ENCODE peak calls at places on chromosomes 7 and 10, in ten cellular contexts. F is NCI-H1105 treated with DMSO at 0.1 percent for 48 hours; T is stimulated activated CD4-positive, alpha-beta T cell treated with anti-CD3 and anti-CD28 coated beads, Interleukin-4, amount 100 ng/mL, for 48 hours; S is mesenteric fat pad; V is EL; U is brain microvascular endothelial cell; G is choroid plexus epithelial cell; H is fibroblast of villous mesenchyme; K is astrocyte of the spinal cord; N is Ammon's horn. D is an unnamed sample.

GRCh38 chr7:37186753-37187152 is 261.9 kb downstream of the ELMO1 start:
- DNase-seq in K (no peak), H (no peak), S (no peak), G (no peak), N (no peak), U (no peak), T (no peak), V (no peak), F (no peak), D (no peak)

GRCh38 chr7:17144313-17144712 is 154.1 kb upstream of the AHR start:
- DNase-seq in F (no peak), S (no peak), U (peak), K (peak), T (peak), N (no peak), H (peak), G (peak), V (peak), D (no peak)

GRCh38 chr10:11773777-11774441 is 31.7 kb downstream of the ECHDC3 start:
- DNase-seq in N (no peak), G (no peak), H (no peak), U (no peak), S (no peak), V (no peak), F (no peak), K (no peak), T (no peak), D (no peak)

GRCh38 chr7:28674359-28674782 is 262.1 kb downstream of the CREB5 start:
- DNase-seq in U (no peak), F (no peak), T (no peak), N (no peak), G (peak), S (no peak), V (peak), H (no peak), K (no peak), D (no peak)

GRCh38 chr10:121351533-121351932 is 246.7 kb downstream of the FGFR2 start:
- DNase-seq in T (no peak), U (no peak), N (no peak), H (no peak), K (no peak), V (no peak), F (no peak), S (no peak), G (no peak), D (no peak)

GRCh38 chr7:50492770-50493519 is 42.8 kb upstream of the FIGNL1 start:
- DNase-seq in S (peak), K (no peak), F (no peak), V (no peak), T (no peak), U (no peak), H (no peak), G (no peak), N (no peak), D (no peak)

GRCh38 chr10:104736006-104736405 is 94.9 kb downstream of the SORCS3 start:
- DNase-seq in H (no peak), V (no peak), T (no peak), F (no peak), S (no peak), K (no peak), G (no peak), U (no peak), N (no peak), D (no peak)

GRCh38 chr10:44344727-44345126 is 40.2 kb downstream of the CXCL12 start:
- DNase-seq in U (no peak), H (no peak), F (no peak), N (no peak), S (no peak), G (no peak), V (no peak), K (no peak), T (no peak), D (no peak)

GRCh38 chr10:114874827-114875541 is 53.4 kb downstream of the FHIP2A start:
- DNase-seq in T (no peak), F (no peak), N (peak), K (peak), V (no peak), U (peak), H (peak), G (peak), S (no peak), D (no peak)

GRCh38 chr10:133528845-133529575 is 1.8 kb downstream of the CYP2E1 start:
- DNase-seq in G (peak), T (no peak), S (no peak), U (peak), F (no peak), H (peak), K (no peak), N (no peak), V (peak), D (peak)

GRCh38 chr10:73937333-73938020 is 26.5 kb downstream of the PLAU start:
- DNase-seq in H (no peak), V (peak), N (no peak), G (no peak), F (no peak), T (no peak), S (no peak), U (no peak), K (no peak), D (no peak)

GRCh38 chr10:44921506-44921905 is 10.4 kb downstream of the TMEM72 start:
- DNase-seq in H (no peak), U (no peak), K (no peak), F (no peak), G (no peak), V (no peak), N (no peak), T (no peak), S (no peak), D (no peak)

GRCh38 chr10:58023341-58024073 is 244.2 kb downstream of the IPMK start:
- DNase-seq in N (no peak), U (peak), F (no peak), V (peak), T (no peak), G (peak), K (peak), H (peak), S (no peak), D (no peak)

GRCh38 chr10:557792-558328 is 131.6 kb downstream of the DIP2C start:
- DNase-seq in T (no peak), U (no peak), N (no peak), F (no peak), H (peak), V (peak), S (peak), K (no peak), G (peak), D (no peak)

GRCh38 chr10:102398172-102399020 is 2.9 kb downstream of the NFKB2 start:
- DNase-seq in H (no peak), T (no peak), V (no peak), K (no peak), U (no peak), S (no peak), G (no peak), F (no peak), N (no peak), D (no peak)

GRCh38 chr10:63313066-63313465 is 152.7 kb downstream of the JMJD1C start:
- DNase-seq in N (no peak), S (no peak), K (no peak), G (no peak), H (no peak), F (no peak), T (no peak), V (no peak), U (no peak), D (no peak)

GRCh38 chr7:127619681-127620405 is 1.9 kb upstream of the PAX4 start:
- DNase-seq in U (no peak), G (no peak), K (peak), V (no peak), S (no peak), F (no peak), H (no peak), N (no peak), T (no peak), D (no peak)

GRCh38 chr10:14409247-14409646 is 78.5 kb upstream of the FRMD4A start:
- DNase-seq in S (no peak), K (no peak), F (no peak), T (peak), G (no peak), U (no peak), H (no peak), N (no peak), V (no peak), D (no peak)

GRCh38 chr7:107372298-107372697 is 97.6 kb upstream of the GPR22 start:
- DNase-seq in H (peak), K (peak), S (no peak), G (peak), V (peak), F (no peak), T (no peak), U (peak), N (no peak), D (no peak)

GRCh38 chr10:60257767-60258428 is 131.8 kb downstream of the ANK3 start:
- DNase-seq in T (no peak), V (no peak), H (no peak), F (no peak), G (no peak), U (no peak), S (no peak), K (no peak), N (no peak), D (no peak)

GRCh38 chr7:96499532-96499931 is 177.6 kb upstream of the SLC25A13 start:
- DNase-seq in G (no peak), S (no peak), H (no peak), K (no peak), F (no peak), N (no peak), V (no peak), U (no peak), T (no peak), D (no peak)

GRCh38 chr10:2944788-2945187 is 122.6 kb upstream of the PFKP start:
- DNase-seq in N (no peak), H (no peak), V (no peak), T (no peak), S (no peak), G (no peak), U (no peak), K (no peak), F (no peak), D (no peak)

GRCh38 chr10:12547301-12547771 is 198.0 kb downstream of the CAMK1D start:
- DNase-seq in U (no peak), G (peak), N (no peak), F (no peak), V (no peak), T (no peak), H (no peak), S (no peak), K (no peak), D (no peak)

GRCh38 chr7:74174606-74175082 is 488 bp downstream of the EIF4H start:
- DNase-seq in S (peak), H (peak), U (peak), K (peak), F (peak), V (peak), G (peak), T (peak), N (peak), D (peak)

GRCh38 chr10:90112681-90113080 is 411.3 kb downstream of the KIF20B start:
- DNase-seq in H (no peak), F (no peak), G (peak), S (no peak), U (peak), K (peak), T (no peak), N (no peak), V (no peak), D (no peak)

GRCh38 chr10:3264178-3264867 is 91.7 kb upstream of the PITRM1 start:
- DNase-seq in K (no peak), N (no peak), F (no peak), T (no peak), S (no peak), U (no peak), G (peak), H (no peak), V (no peak), D (no peak)

GRCh38 chr10:90204956-90205695 is 503.7 kb downstream of the KIF20B start:
- DNase-seq in N (no peak), V (peak), T (no peak), U (no peak), F (no peak), K (peak), H (peak), S (no peak), G (peak), D (no peak)

GRCh38 chr7:96663457-96663856 is 46.2 kb downstream of the SEM1 start:
- DNase-seq in F (no peak), K (no peak), T (no peak), N (no peak), U (no peak), S (no peak), H (no peak), V (no peak), G (no peak), D (no peak)

GRCh38 chr10:69732147-69732825 is 69.4 kb upstream of the COL13A1 start:
- DNase-seq in F (no peak), N (no peak), T (no peak), V (no peak), G (no peak), S (no peak), U (no peak), H (no peak), K (no peak), D (no peak)

GRCh38 chr10:124321433-124322072 is 97.2 kb downstream of the OAT start:
- DNase-seq in S (peak), V (no peak), H (no peak), G (no peak), T (no peak), U (no peak), N (no peak), F (no peak), K (no peak), D (no peak)

GRCh38 chr10:121442086-121442485 is 156.2 kb downstream of the FGFR2 start:
- DNase-seq in S (no peak), K (no peak), T (no peak), N (peak), H (no peak), F (no peak), V (no peak), G (no peak), U (no peak), D (no peak)

GRCh38 chr7:93142127-93142526 is 6.1 kb downstream of the SAMD9L start:
- DNase-seq in U (no peak), S (no peak), T (no peak), H (no peak), V (peak), F (no peak), N (no peak), G (no peak), K (no peak), D (no peak)

GRCh38 chr7:116800594-116800993 is 61.8 kb upstream of the CAPZA2 start:
- DNase-seq in F (no peak), V (no peak), T (no peak), K (no peak), S (no peak), U (no peak), G (no peak), N (no peak), H (no peak), D (no peak)

GRCh38 chr10:116780691-116781205 is 38.4 kb upstream of the HSPA12A start:
- DNase-seq in G (no peak), T (no peak), K (no peak), H (no peak), N (no peak), F (no peak), V (no peak), U (no peak), S (no peak), D (no peak)

D was measured in stomach.